ENCODE peak calls at places on chromosomes 2 and 18, in four cellular contexts. Z is neuronal stem cell, Q is PC-3, M is IMR-90. H is an unnamed sample.

GRCh38 chr2:67645280-67646255 is 248.4 kb downstream of the ETAA1 start:
- DNase-seq in Z (no peak), M (peak; percentile 30), Q (no peak), H (no peak)

GRCh38 chr18:31723998-31724711 is 36.5 kb downstream of the SLC25A52 start:
- DNase-seq in M (no peak), Z (no peak), Q (peak; percentile 30), H (no peak)

GRCh38 chr18:13451661-13452447 is 233.3 kb downstream of the LDLRAD4 start:
- DNase-seq in Q (no peak), Z (no peak), M (no peak), H (peak; percentile 4)

GRCh38 chr2:172299741-172300140 is 127.6 kb upstream of the ITGA6 start:
- DNase-seq in M (peak; percentile 91), Z (no peak), Q (peak; percentile 83), H (no peak)

GRCh38 chr2:33108483-33109443 is 162.0 kb downstream of the LTBP1 start:
- DNase-seq in Q (no peak), Z (no peak), M (peak; percentile 90), H (no peak)

GRCh38 chr2:17821535-17822451 is 5.5 kb downstream of the MSGN1 start:
- DNase-seq in Z (no peak), Q (no peak), M (no peak), H (no peak)

GRCh38 chr2:75495862-75496261 is 64.9 kb downstream of the EVA1A start:
- DNase-seq in M (no peak), Z (no peak), Q (no peak), H (no peak)

GRCh38 chr2:70083344-70084156 is 3.7 kb upstream of the PCBP1 start:
- DNase-seq in Z (no peak), M (peak; percentile 70), Q (peak; percentile 96), H (no peak)

GRCh38 chr2:74576830-74577229 is 22.3 kb downstream of the DOK1 start:
- DNase-seq in Z (no peak), M (peak; percentile 90), Q (no peak), H (no peak)

GRCh38 chr18:74921057-74921820 is 287.7 kb downstream of the PTGR3 start:
- DNase-seq in M (no peak), Q (no peak), Z (no peak), H (peak; percentile 12)

GRCh38 chr2:182240862-182241371 is 185.9 kb downstream of the PDE1A start:
- DNase-seq in Q (peak; percentile 43), M (peak; percentile 27), Z (no peak), H (no peak)

GRCh38 chr2:206974556-206974955 is 35.2 kb downstream of the CPO start:
- DNase-seq in Q (no peak), Z (no peak), M (no peak), H (no peak)

GRCh38 chr2:206970589-206971375 is 31.5 kb downstream of the CPO start:
- DNase-seq in M (no peak), Z (no peak), Q (peak; percentile 28), H (no peak)

GRCh38 chr2:206969192-206969591 is 29.9 kb downstream of the CPO start:
- DNase-seq in Q (no peak), M (no peak), Z (no peak), H (no peak)

GRCh38 chr2:206968139-206969086 is 29.1 kb downstream of the CPO start:
- DNase-seq in M (no peak), Z (no peak), Q (peak; percentile 67), H (no peak)

GRCh38 chr2:206971805-206972204 is 32.5 kb downstream of the CPO start:
- DNase-seq in M (peak; percentile 63), Z (no peak), Q (no peak), H (no peak)
- H3K4me2 ChIP-seq in M (no peak overlapping the region), Z (no peak overlapping the region), Q (no peak overlapping the region), H (no peak overlapping the region)

GRCh38 chr18:72174972-72175649 is 369.0 kb downstream of the CBLN2 start:
- DNase-seq in Q (no peak), Z (no peak), M (no peak), H (no peak)
- H3K9me3 ChIP-seq in Q (no peaks in the 10 kb centered on the region), Z (no peaks in the 10 kb centered on the region), M (peaks cover 8% of the 10 kb centered on the region), H (no peaks in the 10 kb centered on the region)

DNA sequence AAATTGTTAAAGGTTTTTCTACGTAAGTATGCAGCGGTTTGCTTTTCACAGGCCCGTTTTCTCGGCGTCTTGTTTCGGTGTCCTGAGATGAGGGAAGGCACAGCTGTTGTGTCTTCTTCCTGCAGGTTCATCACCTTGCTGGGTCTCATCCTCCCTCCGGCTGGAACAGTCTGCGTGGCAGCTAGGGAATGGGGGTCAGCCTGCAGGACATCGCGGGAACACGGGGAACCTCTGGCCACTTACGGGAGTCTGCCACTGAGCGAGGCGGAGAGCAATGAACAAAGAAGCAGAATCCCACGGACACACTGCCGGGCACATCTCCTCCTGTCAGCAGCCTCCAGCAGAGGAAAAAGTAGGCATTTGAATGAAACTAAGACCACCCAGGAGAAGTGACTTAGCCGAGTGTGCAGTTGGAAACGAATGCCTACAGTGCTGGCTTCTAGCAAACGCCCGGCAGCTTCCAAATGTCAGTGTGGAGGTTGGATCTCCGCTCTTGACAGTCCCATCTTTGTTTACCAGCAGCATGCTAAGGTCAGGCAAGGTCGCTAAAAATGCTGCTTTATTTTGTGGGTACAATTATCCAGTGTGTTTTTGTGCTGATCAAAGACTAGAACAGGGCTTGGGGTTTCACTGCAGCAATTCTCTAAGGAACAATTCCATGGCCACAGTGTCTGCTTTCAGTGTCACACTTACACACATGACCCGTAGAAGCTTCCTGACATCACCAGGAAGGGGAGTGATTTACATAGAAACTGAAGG is 109.8 kb upstream of the SEC11C start:
- DNase-seq in M (no peak), Z (no peak), Q (no peak), H (no peak)
- H3K4me3 ChIP-seq in M (no peak overlapping the region), Z (no peak overlapping the region), Q (no peak overlapping the region), H (no peak overlapping the region)

DNA sequence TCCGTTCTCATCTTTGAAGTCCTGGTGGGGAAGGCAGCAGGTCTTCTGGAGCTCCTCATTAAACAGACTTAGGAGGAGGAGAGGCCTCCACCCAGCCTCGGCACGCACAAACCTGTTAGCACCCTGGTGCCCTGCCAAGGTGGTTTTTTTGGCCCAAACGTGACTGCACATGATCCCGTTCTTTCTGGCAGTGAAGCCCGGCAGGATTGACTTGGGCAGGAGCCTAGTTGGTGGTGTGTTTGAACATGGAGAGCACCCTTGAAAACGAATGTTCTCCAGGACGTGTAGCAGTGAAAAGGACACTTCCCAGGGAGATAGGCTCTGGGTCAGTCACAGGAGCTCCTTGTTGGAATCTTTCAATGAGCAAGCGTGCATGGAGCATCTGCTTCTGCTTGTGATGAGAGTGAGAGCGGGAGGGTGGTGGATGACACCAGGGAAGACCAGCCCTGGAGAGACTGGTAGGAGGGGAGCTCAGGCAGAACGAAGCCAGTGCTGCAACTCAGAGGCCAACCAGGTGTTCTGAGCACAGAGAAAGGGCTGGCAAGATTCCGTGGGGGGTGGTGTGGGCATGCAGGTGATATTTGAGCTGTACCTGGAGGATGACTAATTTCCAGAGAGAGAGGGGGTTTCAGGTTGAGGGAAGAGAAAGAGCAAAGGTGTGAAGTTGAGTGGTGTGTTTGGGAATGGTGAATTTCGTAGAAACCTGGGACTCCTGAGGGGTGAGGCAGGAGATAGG is 73.8 kb downstream of the TANC1 start:
- DNase-seq in M (no peak), Z (no peak), Q (peak; percentile 29), H (no peak)
- H3K4me2 ChIP-seq in M (no peak overlapping the region), Z (no peak overlapping the region), Q (no peak overlapping the region), H (no peak overlapping the region)

DNA sequence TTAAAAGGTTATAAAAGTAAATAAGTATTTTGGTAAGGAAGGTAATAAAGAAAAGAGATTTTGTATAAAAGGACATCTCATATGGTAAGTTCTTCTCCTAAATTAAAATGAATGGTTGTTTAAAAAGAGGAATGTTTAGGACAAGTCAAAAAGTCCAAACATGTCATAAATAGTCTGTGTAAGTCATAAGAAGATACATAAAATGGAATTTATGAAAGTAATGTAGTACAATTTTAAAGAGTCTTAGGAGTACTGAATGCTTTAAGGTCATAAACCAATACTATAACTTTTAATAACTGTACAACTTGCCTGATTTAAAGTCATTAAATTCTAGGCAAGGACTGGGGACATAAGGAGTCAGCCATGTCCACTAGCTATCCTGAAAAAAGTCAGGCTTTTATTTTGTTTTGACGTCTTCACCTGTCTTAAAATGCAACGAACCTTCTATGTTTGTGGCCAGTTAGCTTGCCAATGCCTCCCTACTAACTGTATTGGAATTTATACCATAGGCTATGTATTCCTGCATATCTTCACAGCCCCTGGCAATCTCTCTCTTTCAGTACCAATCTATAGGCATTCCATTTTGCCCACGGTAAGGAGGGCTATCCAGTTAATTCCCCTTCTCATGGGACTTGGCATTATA is 312.3 kb upstream of the LRRTM4 start:
- DNase-seq in M (no peak), Z (peak; percentile 11), Q (no peak), H (no peak)
- H3K9me3 ChIP-seq in M (peaks cover 18% of the 10 kb centered on the region), Z (peaks cover 13% of the 10 kb centered on the region), Q (peaks cover 24% of the 10 kb centered on the region), H (peaks cover 17% of the 10 kb centered on the region)

GRCh38 chr2:16608661-16609643 is 56.7 kb downstream of the CYRIA start:
- DNase-seq in M (peak; percentile 68), Q (peak; percentile 75), Z (peak; percentile 81), H (peak; percentile 87)
- H3K4me3 ChIP-seq in M (peak overlapping the region; percentile 20), Q (peak overlapping the region; percentile 62), Z (peak overlapping the region; percentile 46), H (no peak overlapping the region)